ENCODE peak calls at places on chromosomes 4 and X, in seven cellular contexts. One of them, this sample, is unnamed.

GRCh38 chr4:117817316-117817715 is 217.0 kb upstream of the NDST3 start:
- DNase-seq in HepG2: no peak
- DNase-seq in SK-N-SH: no peak
- DNase-seq in K562: no peak
- DNase-seq in HCT116: no peak
- DNase-seq in H1: no peak
- DNase-seq in NT2/D1: no peak
- DNase-seq in this sample: no peak

GRCh38 chr4:174318829-174319764 is 35.4 kb downstream of the CEP44 start:
- DNase-seq in SK-N-SH: peak
- DNase-seq in K562: peak
- DNase-seq in HepG2: peak
- DNase-seq in NT2/D1: peak
- DNase-seq in H1: no peak
- DNase-seq in HCT116: peak
- DNase-seq in this sample: no peak

GRCh38 chr4:159358226-159358625 is 255.3 kb downstream of the RAPGEF2 start:
- DNase-seq in HCT116: no peak
- DNase-seq in SK-N-SH: no peak
- DNase-seq in H1: no peak
- DNase-seq in HepG2: no peak
- DNase-seq in K562: no peak
- DNase-seq in NT2/D1: no peak
- DNase-seq in this sample: no peak

GRCh38 chr4:133186210-133186609 is 37.1 kb downstream of the PCDH10 start:
- DNase-seq in HepG2: no peak
- DNase-seq in SK-N-SH: no peak
- DNase-seq in NT2/D1: no peak
- DNase-seq in K562: no peak
- DNase-seq in HCT116: no peak
- DNase-seq in H1: no peak
- DNase-seq in this sample: no peak

GRCh38 chrX:132426695-132427281 is 62.0 kb downstream of the MBNL3 start:
- DNase-seq in HCT116: no peak
- DNase-seq in HepG2: no peak
- DNase-seq in K562: no peak
- DNase-seq in NT2/D1: no peak
- DNase-seq in H1: no peak
- DNase-seq in SK-N-SH: no peak
- DNase-seq in this sample: no peak

GRCh38 chr4:102663073-102663472 is 97.7 kb downstream of the MANBA start:
- DNase-seq in K562: no peak
- DNase-seq in NT2/D1: no peak
- DNase-seq in SK-N-SH: no peak
- DNase-seq in HepG2: no peak
- DNase-seq in HCT116: no peak
- DNase-seq in H1: no peak
- DNase-seq in this sample: no peak

GRCh38 chrX:11239230-11239629 is 54.0 kb upstream of the AMELX start:
- DNase-seq in NT2/D1: no peak
- DNase-seq in SK-N-SH: peak
- DNase-seq in HepG2: peak
- DNase-seq in HCT116: no peak
- DNase-seq in K562: no peak
- DNase-seq in H1: no peak
- DNase-seq in this sample: peak

GRCh38 chrX:47776301-47776700 is 60.4 kb upstream of the ZNF81 start:
- DNase-seq in H1: no peak
- DNase-seq in HCT116: no peak
- DNase-seq in K562: no peak
- DNase-seq in NT2/D1: no peak
- DNase-seq in SK-N-SH: no peak
- DNase-seq in HepG2: no peak
- DNase-seq in this sample: no peak

GRCh38 chr4:144674711-144675110 is 28.8 kb downstream of the HHIP start:
- DNase-seq in HepG2: no peak
- DNase-seq in NT2/D1: peak
- DNase-seq in SK-N-SH: no peak
- DNase-seq in K562: no peak
- DNase-seq in H1: no peak
- DNase-seq in HCT116: no peak
- DNase-seq in this sample: no peak

GRCh38 chr4:187258651-187259401 is 535.2 kb upstream of the FAT1 start:
- DNase-seq in H1: no peak
- DNase-seq in SK-N-SH: no peak
- DNase-seq in NT2/D1: peak
- DNase-seq in HCT116: no peak
- DNase-seq in K562: no peak
- DNase-seq in HepG2: no peak
- DNase-seq in this sample: no peak

GRCh38 chrX:42094208-42094607 is 170.9 kb upstream of the CASK start:
- DNase-seq in HepG2: no peak
- DNase-seq in NT2/D1: no peak
- DNase-seq in HCT116: no peak
- DNase-seq in H1: no peak
- DNase-seq in K562: no peak
- DNase-seq in SK-N-SH: no peak
- DNase-seq in this sample: no peak

GRCh38 chr4:86359944-86360478 is at the start of gene MAPK10:
- DNase-seq in H1: peak
- DNase-seq in HepG2: no peak
- DNase-seq in SK-N-SH: peak
- DNase-seq in NT2/D1: peak
- DNase-seq in K562: no peak
- DNase-seq in HCT116: no peak
- DNase-seq in this sample: peak

GRCh38 chr4:156475322-156475721 is 496.3 kb downstream of the PDGFC start:
- DNase-seq in H1: no peak
- DNase-seq in NT2/D1: no peak
- DNase-seq in HCT116: peak
- DNase-seq in K562: no peak
- DNase-seq in HepG2: peak
- DNase-seq in SK-N-SH: peak
- DNase-seq in this sample: no peak

GRCh38 chr4:111632752-111633151 is 512.5 kb upstream of the FAM241A start:
- DNase-seq in SK-N-SH: no peak
- DNase-seq in NT2/D1: no peak
- DNase-seq in HepG2: no peak
- DNase-seq in HCT116: no peak
- DNase-seq in H1: no peak
- DNase-seq in K562: no peak
- DNase-seq in this sample: no peak

GRCh38 chrX:64169988-64170387 is 35.5 kb downstream of the AMER1 start:
- DNase-seq in NT2/D1: no peak
- DNase-seq in SK-N-SH: no peak
- DNase-seq in HepG2: no peak
- DNase-seq in H1: no peak
- DNase-seq in K562: no peak
- DNase-seq in HCT116: no peak
- DNase-seq in this sample: no peak

GRCh38 chr4:6333301-6334202 is 63.9 kb downstream of the WFS1 start:
- DNase-seq in HCT116: no peak
- DNase-seq in K562: peak
- DNase-seq in HepG2: no peak
- DNase-seq in SK-N-SH: no peak
- DNase-seq in NT2/D1: no peak
- DNase-seq in H1: peak
- DNase-seq in this sample: no peak

GRCh38 chr4:142690764-142691163 is 155.3 kb downstream of the INPP4B start:
- DNase-seq in HCT116: no peak
- DNase-seq in SK-N-SH: no peak
- DNase-seq in NT2/D1: no peak
- DNase-seq in H1: no peak
- DNase-seq in HepG2: no peak
- DNase-seq in K562: no peak
- DNase-seq in this sample: no peak

GRCh38 chrX:105191878-105192277 is 28.6 kb downstream of the TEX13A start:
- DNase-seq in HepG2: no peak
- DNase-seq in SK-N-SH: peak
- DNase-seq in K562: no peak
- DNase-seq in NT2/D1: peak
- DNase-seq in HCT116: no peak
- DNase-seq in H1: peak
- DNase-seq in this sample: no peak

GRCh38 chrX:129534816-129535578 is 5.1 kb upstream of the OCRL start:
- DNase-seq in HCT116: no peak
- DNase-seq in NT2/D1: no peak
- DNase-seq in SK-N-SH: no peak
- DNase-seq in HepG2: no peak
- DNase-seq in H1: no peak
- DNase-seq in K562: no peak
- DNase-seq in this sample: no peak

GRCh38 chrX:129545408-129545807 is 5.3 kb downstream of the OCRL start:
- DNase-seq in H1: no peak
- DNase-seq in HepG2: no peak
- DNase-seq in SK-N-SH: no peak
- DNase-seq in K562: no peak
- DNase-seq in HCT116: no peak
- DNase-seq in NT2/D1: no peak
- DNase-seq in this sample: no peak

GRCh38 chrX:129544780-129545179 is 4.7 kb downstream of the OCRL start:
- DNase-seq in H1: no peak
- DNase-seq in SK-N-SH: no peak
- DNase-seq in K562: no peak
- DNase-seq in NT2/D1: no peak
- DNase-seq in HepG2: no peak
- DNase-seq in HCT116: no peak
- DNase-seq in this sample: no peak

GRCh38 chrX:129540725-129541184 is 696 bp downstream of the OCRL start:
- DNase-seq in HepG2: peak
- DNase-seq in H1: peak
- DNase-seq in SK-N-SH: no peak
- DNase-seq in K562: no peak
- DNase-seq in HCT116: no peak
- DNase-seq in NT2/D1: no peak
- DNase-seq in this sample: no peak

DNA sequence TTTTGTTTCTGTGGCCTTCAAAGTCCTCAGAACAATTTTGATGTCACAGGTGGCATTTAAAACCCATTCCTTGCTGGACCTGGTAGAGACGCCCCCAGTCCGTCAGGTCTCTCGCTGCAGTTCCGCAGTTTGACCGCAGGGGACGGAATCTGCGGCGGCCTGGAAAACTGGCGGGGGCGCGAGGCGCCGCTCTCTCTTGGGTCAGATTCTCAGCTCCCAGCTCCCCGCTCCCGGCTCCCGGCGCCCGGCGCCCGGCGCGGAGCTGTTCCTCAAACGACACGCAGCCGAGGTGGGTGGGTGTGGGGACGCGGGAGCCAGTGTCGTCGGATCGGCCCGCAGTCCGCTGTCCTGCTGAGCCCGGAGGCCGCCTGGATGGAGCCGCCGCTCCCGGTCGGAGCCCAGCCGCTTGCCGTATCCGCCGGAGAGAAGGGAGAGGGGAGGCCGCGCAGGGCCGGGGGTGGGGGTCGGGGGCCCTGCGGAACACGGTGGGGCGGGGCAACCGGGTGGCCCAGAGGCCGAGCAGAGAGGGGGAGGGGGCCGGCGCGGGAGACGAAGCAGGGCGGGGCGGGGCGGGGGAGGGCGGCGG is at the start of gene OCRL:
- DNase-seq in K562: peak
- DNase-seq in SK-N-SH: peak
- DNase-seq in NT2/D1: no peak
- DNase-seq in HCT116: peak
- DNase-seq in HepG2: peak
- DNase-seq in H1: peak
- DNase-seq in this sample: no peak
- TF ChIP-seq YY1 in K562: peak
- TF ChIP-seq YY1 in SK-N-SH: peak
- TF ChIP-seq YY1 in NT2/D1: no peak
- TF ChIP-seq YY1 in HCT116: no peak
- TF ChIP-seq YY1 in HepG2: no peak
- TF ChIP-seq YY1 in H1: no peak
- TF ChIP-seq YY1 in this sample: peak

GRCh38 chr4:98508825-98509539 is 149.4 kb downstream of the TSPAN5 start:
- DNase-seq in SK-N-SH: no peak
- DNase-seq in HCT116: peak
- DNase-seq in H1: no peak
- DNase-seq in NT2/D1: no peak
- DNase-seq in K562: no peak
- DNase-seq in HepG2: no peak
- DNase-seq in this sample: no peak

GRCh38 chr4:98512918-98513317 is 145.5 kb downstream of the TSPAN5 start:
- DNase-seq in H1: no peak
- DNase-seq in HCT116: no peak
- DNase-seq in NT2/D1: no peak
- DNase-seq in K562: no peak
- DNase-seq in SK-N-SH: no peak
- DNase-seq in HepG2: no peak
- DNase-seq in this sample: no peak

GRCh38 chr4:98509641-98510170 is 148.7 kb downstream of the TSPAN5 start:
- DNase-seq in SK-N-SH: no peak
- DNase-seq in H1: no peak
- DNase-seq in NT2/D1: no peak
- DNase-seq in HepG2: no peak
- DNase-seq in HCT116: no peak
- DNase-seq in K562: no peak
- DNase-seq in this sample: no peak

GRCh38 chr4:98510340-98510739 is 148.1 kb downstream of the TSPAN5 start:
- DNase-seq in K562: no peak
- DNase-seq in HCT116: no peak
- DNase-seq in NT2/D1: no peak
- DNase-seq in SK-N-SH: no peak
- DNase-seq in HepG2: no peak
- DNase-seq in H1: no peak
- DNase-seq in this sample: no peak

GRCh38 chr4:98510757-98511517 is 147.5 kb downstream of the TSPAN5 start:
- DNase-seq in HepG2: no peak
- DNase-seq in HCT116: no peak
- DNase-seq in H1: no peak
- DNase-seq in NT2/D1: no peak
- DNase-seq in SK-N-SH: no peak
- DNase-seq in K562: no peak
- DNase-seq in this sample: no peak
- TF ChIP-seq YY1 in HepG2: no peak
- TF ChIP-seq YY1 in HCT116: no peak
- TF ChIP-seq YY1 in H1: no peak
- TF ChIP-seq YY1 in NT2/D1: no peak
- TF ChIP-seq YY1 in SK-N-SH: no peak
- TF ChIP-seq YY1 in K562: no peak
- TF ChIP-seq YY1 in this sample: no peak

DNA sequence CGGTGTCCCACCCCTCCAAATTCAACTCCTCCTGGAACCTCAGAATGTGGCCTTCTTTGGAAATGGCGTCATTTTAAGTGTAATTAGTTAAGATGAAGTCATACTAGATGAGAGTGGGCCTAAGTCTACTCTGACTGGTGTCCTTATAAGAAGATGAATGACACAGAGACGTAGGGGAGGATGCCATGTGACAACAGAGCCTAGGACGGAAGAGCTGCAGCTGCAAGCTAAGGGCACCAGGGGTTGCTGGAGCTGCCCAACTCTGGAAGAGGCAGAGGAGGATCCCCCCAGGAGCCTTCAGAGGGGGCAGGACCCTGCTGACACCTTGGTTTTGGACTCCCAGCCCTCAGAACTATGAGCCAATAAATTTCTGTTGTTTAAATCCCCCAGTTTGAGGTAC is 115.1 kb downstream of the STK32B start:
- DNase-seq in H1: no peak
- DNase-seq in HepG2: no peak
- DNase-seq in K562: no peak
- DNase-seq in NT2/D1: no peak
- DNase-seq in SK-N-SH: no peak
- DNase-seq in HCT116: no peak
- DNase-seq in this sample: no peak
- TF ChIP-seq YY1 in H1: no peak
- TF ChIP-seq YY1 in HepG2: no peak
- TF ChIP-seq YY1 in K562: no peak
- TF ChIP-seq YY1 in NT2/D1: no peak
- TF ChIP-seq YY1 in SK-N-SH: no peak
- TF ChIP-seq YY1 in HCT116: no peak
- TF ChIP-seq YY1 in this sample: no peak

GRCh38 chr4:108793413-108793812 is 30.6 kb upstream of the ETNPPL start:
- DNase-seq in SK-N-SH: no peak
- DNase-seq in HCT116: no peak
- DNase-seq in NT2/D1: no peak
- DNase-seq in HepG2: no peak
- DNase-seq in H1: no peak
- DNase-seq in K562: no peak
- DNase-seq in this sample: no peak
- TF ChIP-seq YY1 in SK-N-SH: no peak
- TF ChIP-seq YY1 in HCT116: no peak
- TF ChIP-seq YY1 in NT2/D1: no peak
- TF ChIP-seq YY1 in HepG2: no peak
- TF ChIP-seq YY1 in H1: no peak
- TF ChIP-seq YY1 in K562: no peak
- TF ChIP-seq YY1 in this sample: no peak

This sample was measured in GM12878.